ENCODE peak calls at places on chromosome 14, in four cellular contexts. J is COR-L47, L is progenitor cell of endocrine pancreas, P is endodermal cell. Q is an unnamed sample.

GRCh38 chr14:104994988-104995387 is 9.4 kb downstream of the CLBA1 start:
- DNase-seq in J (no peak), L (no peak), P (no peak), Q (no peak)

GRCh38 chr14:94971750-94972149 is 185.6 kb downstream of the DICER1 start:
- DNase-seq in J (no peak), L (no peak), P (no peak), Q (no peak)

GRCh38 chr14:85344847-85345591 is 184.9 kb upstream of the FLRT2 start:
- DNase-seq in J (no peak), L (no peak), P (no peak), Q (no peak)

GRCh38 chr14:34222122-34222521 is 239.9 kb downstream of the SPTSSA start:
- DNase-seq in J (no peak), L (no peak), P (no peak), Q (no peak)

GRCh38 chr14:93923586-93923985 is 3.6 kb upstream of the FAM181A start:
- DNase-seq in J (no peak), L (no peak), P (no peak), Q (no peak)

GRCh38 chr14:27845241-27845850 is 921.2 kb upstream of the FOXG1 start:
- DNase-seq in J (no peak), L (no peak), P (peak), Q (no peak)

GRCh38 chr14:104681689-104682074 is 7.7 kb upstream of the INF2 start:
- DNase-seq in J (peak), L (no peak), P (peak), Q (no peak)

GRCh38 chr14:56189306-56189705 is 71.1 kb downstream of the PELI2 start:
- DNase-seq in J (no peak), L (no peak), P (no peak), Q (no peak)

GRCh38 chr14:24315807-24316596 is 4.7 kb downstream of the LTB4R start:
- DNase-seq in J (no peak), L (no peak), P (peak), Q (no peak)

GRCh38 chr14:87687338-87687876 is 305.6 kb downstream of the GALC start:
- DNase-seq in J (no peak), L (no peak), P (no peak), Q (no peak)

GRCh38 chr14:56953884-56954283 is 143.6 kb upstream of the OTX2 start:
- DNase-seq in J (no peak), L (no peak), P (no peak), Q (no peak)

GRCh38 chr14:104794641-104795467 is 694 bp downstream of the AKT1 start:
- DNase-seq in J (no peak), L (no peak), P (peak), Q (no peak)

GRCh38 chr14:91153360-91153759 is 39.5 kb downstream of the DGLUCY start:
- DNase-seq in J (no peak), L (no peak), P (no peak), Q (no peak)

GRCh38 chr14:95419569-95419968 is 96.9 kb downstream of the SYNE3 start:
- DNase-seq in J (no peak), L (no peak), P (no peak), Q (no peak)

GRCh38 chr14:33307691-33308369 is 369.2 kb downstream of the NPAS3 start:
- DNase-seq in J (peak), L (no peak), P (no peak), Q (no peak)

GRCh38 chr14:59739794-59740193 is 130.8 kb downstream of the RTN1 start:
- DNase-seq in J (no peak), L (no peak), P (no peak), Q (no peak)

GRCh38 chr14:104111301-104112112 is 26.0 kb downstream of the ASPG start:
- DNase-seq in J (no peak), L (no peak), P (peak), Q (no peak)

GRCh38 chr14:70808402-70809237 is 693 bp downstream of the MAP3K9 start:
- DNase-seq in J (peak), L (peak), P (peak), Q (no peak)

GRCh38 chr14:101601603-101602465 is 40.5 kb downstream of the DIO3 start:
- DNase-seq in J (no peak), L (no peak), P (peak), Q (no peak)

GRCh38 chr14:89454971-89455370 is 37.9 kb upstream of the FOXN3 start:
- DNase-seq in J (no peak), L (no peak), P (no peak), Q (no peak)

GRCh38 chr14:59187802-59188460 is 536 bp upstream of the DAAM1 start:
- DNase-seq in J (peak), L (no peak), P (no peak), Q (peak)

GRCh38 chr14:33642080-33642479 is 308.8 kb downstream of the EGLN3 start:
- DNase-seq in J (no peak), L (no peak), P (peak), Q (no peak)

GRCh38 chr14:89618821-89619551 is 202.0 kb upstream of the FOXN3 start:
- DNase-seq in J (peak), L (peak), P (peak), Q (peak)

GRCh38 chr14:57828713-57829112 is 37.2 kb downstream of the SLC35F4 start:
- DNase-seq in J (no peak), L (no peak), P (no peak), Q (no peak)

GRCh38 chr14:68585690-68586089 is 207.2 kb downstream of the ZFP36L1 start:
- DNase-seq in J (no peak), L (no peak), P (no peak), Q (no peak)

GRCh38 chr14:67265131-67265530 is 23.9 kb downstream of the PALS1 start:
- DNase-seq in J (no peak), L (no peak), P (no peak), Q (no peak)

GRCh38 chr14:67851785-67852410 is 32.3 kb downstream of the RAD51B start:
- DNase-seq in J (no peak), L (no peak), P (no peak), Q (no peak)

GRCh38 chr14:29906256-29906885 is 21.3 kb downstream of the PRKD1 start:
- DNase-seq in J (peak), L (no peak), P (no peak), Q (no peak)

GRCh38 chr14:43169722-43170121 is 1337.4 kb downstream of the FSCB start:
- DNase-seq in J (no peak), L (no peak), P (no peak), Q (no peak)

GRCh38 chr14:63542231-63542999 is 762 bp downstream of the PPP2R5E start:
- DNase-seq in J (peak), L (peak), P (no peak), Q (no peak)

GRCh38 chr14:95227279-95227860 is 70.0 kb upstream of the DICER1 start:
- DNase-seq in J (peak), L (no peak), P (no peak), Q (no peak)

GRCh38 chr14:55610717-55611370 is 30.8 kb downstream of the KTN1 start:
- DNase-seq in J (no peak), L (no peak), P (peak), Q (no peak)